ENCODE peak calls at places on chromosomes 6 and 20, in five cellular contexts. F, S, V, E and K are unnamed samples.

GRCh38 chr6:142544199-142544838 is 242.5 kb downstream of the ADGRG6 start:
- DNase-seq in F (no peak), S (no peak), V (no peak), E (no peak), K (no peak)

GRCh38 chr6:455006-455585 is 63.5 kb downstream of the IRF4 start:
- DNase-seq in F (peak; percentile 12), S (no peak), V (no peak), E (no peak), K (no peak)

GRCh38 chr6:131920656-131921055 is 30.5 kb downstream of the CCN2 start:
- DNase-seq in F (no peak), S (no peak), V (no peak), E (no peak), K (no peak)

GRCh38 chr20:57747889-57748456 is 38.2 kb upstream of the PMEPA1 start:
- DNase-seq in F (no peak), S (no peak), V (no peak), E (no peak), K (no peak)

GRCh38 chr6:48881551-48881950 is 581.5 kb downstream of the MMUT start:
- DNase-seq in F (no peak), S (no peak), V (no peak), E (no peak), K (no peak)

GRCh38 chr20:60820918-60821317 is 431.1 kb upstream of the CDH4 start:
- DNase-seq in F (no peak), S (no peak), V (no peak), E (no peak), K (no peak)

GRCh38 chr6:149895702-149896310 is 2.1 kb downstream of the RAET1E start:
- DNase-seq in F (peak; percentile 62), S (no peak), V (no peak), E (no peak), K (no peak)

GRCh38 chr6:14147891-14148290 is 30.3 kb downstream of the CD83 start:
- DNase-seq in F (no peak), S (no peak), V (no peak), E (no peak), K (no peak)

GRCh38 chr6:48962041-48962440 is 501.0 kb downstream of the MMUT start:
- DNase-seq in F (no peak), S (no peak), V (no peak), E (no peak), K (no peak)

GRCh38 chr6:36367743-36368142 is 19.7 kb downstream of the ETV7 start:
- DNase-seq in F (no peak), S (no peak), V (no peak), E (no peak), K (no peak)

GRCh38 chr6:56101141-56101553 is 146.2 kb downstream of the COL21A1 start:
- DNase-seq in F (peak; percentile 94), S (no peak), V (no peak), E (no peak), K (no peak)

GRCh38 chr20:57272883-57273282 is 6.4 kb upstream of the BMP7 start:
- DNase-seq in F (no peak), S (no peak), V (no peak), E (no peak), K (no peak)

GRCh38 chr6:35148167-35148741 is 7.1 kb upstream of the TCP11 start:
- DNase-seq in F (peak; percentile 77), S (no peak), V (no peak), E (no peak), K (no peak)

GRCh38 chr20:36319356-36320260 is 13.5 kb downstream of the DLGAP4 start:
- DNase-seq in F (no peak), S (no peak), V (no peak), E (no peak), K (no peak)

GRCh38 chr6:25311251-25311910 is 32.2 kb downstream of the CARMIL1 start:
- DNase-seq in F (peak; percentile 62), S (no peak), V (no peak), E (no peak), K (no peak)

GRCh38 chr6:43427406-43428111 is at the start of gene ABCC10:
- DNase-seq in F (peak; percentile 95), S (peak; percentile 79), V (peak; percentile 96), E (peak; percentile 84), K (peak; percentile 92)
- TF ChIP-seq POLR2A in F (no peak), S (peak; percentile 61), V (peak; percentile 86), E (no peak), K (no peak)

DNA sequence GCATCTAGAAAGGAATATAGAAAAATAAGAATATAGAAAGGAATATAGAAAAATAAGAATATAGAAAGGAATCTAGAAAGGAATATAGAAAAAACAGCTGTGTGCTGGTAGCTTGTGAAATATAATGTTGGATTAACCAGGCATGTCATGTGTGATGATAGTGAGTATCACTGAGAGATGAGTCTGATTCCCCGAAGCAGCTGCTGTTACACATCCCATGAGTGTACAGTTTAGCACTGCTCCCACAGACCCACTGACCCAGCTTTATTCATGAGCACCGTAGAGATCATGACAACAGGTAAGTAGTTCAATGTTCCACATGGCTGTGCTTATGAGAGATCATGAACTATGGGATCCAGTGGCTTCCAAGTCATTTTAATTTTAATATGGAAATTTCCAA is 64.8 kb downstream of the SLC22A3 start:
- DNase-seq in F (no peak), S (no peak), V (no peak), E (no peak), K (no peak)
- H3K9me3 ChIP-seq in F (peaks cover 2% of the 10 kb centered on the region), S (no peaks in the 10 kb centered on the region), V (no peaks in the 10 kb centered on the region), E (no peaks in the 10 kb centered on the region), K (no peaks in the 10 kb centered on the region)

GRCh38 chr6:82687855-82688254 is 324.2 kb downstream of the TPBG start:
- DNase-seq in F (no peak), S (no peak), V (no peak), E (no peak), K (no peak)

GRCh38 chr6:82681119-82681714 is 317.6 kb downstream of the TPBG start:
- DNase-seq in F (no peak), S (no peak), V (no peak), E (no peak), K (no peak)

GRCh38 chr6:82691997-82692396 is 328.4 kb downstream of the TPBG start:
- DNase-seq in F (no peak), S (no peak), V (no peak), E (no peak), K (no peak)

GRCh38 chr6:82690283-82690682 is 326.7 kb downstream of the TPBG start:
- DNase-seq in F (no peak), S (no peak), V (no peak), E (no peak), K (no peak)

GRCh38 chr6:82686719-82687118 is 323.1 kb downstream of the TPBG start:
- DNase-seq in F (no peak), S (no peak), V (no peak), E (no peak), K (no peak)
- TF ChIP-seq POLR2A in F (no peak), S (no peak), V (no peak), E (no peak), K (no peak)

GRCh38 chr20:62215020-62215990 is 4.8 kb downstream of the HRH3 start:
- DNase-seq in F (no peak), S (no peak), V (no peak), E (no peak), K (no peak)
- H3K9me3 ChIP-seq in F (no peaks in the 10 kb centered on the region), S (no peaks in the 10 kb centered on the region), V (no peaks in the 10 kb centered on the region), E (no peaks in the 10 kb centered on the region), K (no peaks in the 10 kb centered on the region)